ENCODE peak calls at places on chromosomes 3 and 15, in four cellular contexts. Y is testis, A is IMR-90, Z is tibial nerve. J is an unnamed sample.

GRCh38 chr3:146125946-146126345 is 35.0 kb downstream of the PLOD2 start:
- DNase-seq in Y (no peak), A (peak; percentile 94), Z (no peak), J (no peak)

GRCh38 chr3:46113608-46114007 is 86.3 kb upstream of the XCR1 start:
- DNase-seq in Y (no peak), A (no peak), Z (no peak), J (no peak)

GRCh38 chr3:14371573-14372474 is 30.6 kb upstream of the SLC6A6 start:
- DNase-seq in Y (peak; percentile 64), A (peak; percentile 31), Z (peak; percentile 46), J (peak; percentile 15)

GRCh38 chr3:73786346-73786807 is 161.6 kb upstream of the PDZRN3 start:
- DNase-seq in Y (no peak), A (peak; percentile 97), Z (peak; percentile 19), J (peak; percentile 63)

GRCh38 chr3:29822051-29822450 is 541.2 kb downstream of the RBMS3 start:
- DNase-seq in Y (no peak), A (peak; percentile 86), Z (no peak), J (no peak)

GRCh38 chr3:61707492-61707891 is 146.1 kb downstream of the PTPRG start:
- DNase-seq in Y (no peak), A (no peak), Z (no peak), J (no peak)

GRCh38 chr3:194617827-194618226 is 15.4 kb downstream of the TMEM44 start:
- DNase-seq in Y (no peak), A (peak; percentile 53), Z (no peak), J (no peak)

GRCh38 chr3:126971891-126972351 is 11.0 kb upstream of the PLXNA1 start:
- DNase-seq in Y (peak; percentile 88), A (peak; percentile 61), Z (peak; percentile 69), J (peak; percentile 41)

GRCh38 chr3:29695201-29695904 is 414.5 kb downstream of the RBMS3 start:
- DNase-seq in Y (peak; percentile 38), A (peak; percentile 86), Z (no peak), J (no peak)

GRCh38 chr15:58472821-58473581 is 41.2 kb downstream of the LIPC start:
- DNase-seq in Y (no peak), A (peak; percentile 53), Z (no peak), J (no peak)

GRCh38 chr15:90837052-90837621 is 31.3 kb upstream of the FURIN start:
- DNase-seq in Y (no peak), A (no peak), Z (no peak), J (no peak)

GRCh38 chr3:111392911-111393351 is 149.1 kb upstream of the CD96 start:
- DNase-seq in Y (no peak), A (no peak), Z (no peak), J (no peak)

GRCh38 chr15:70132148-70132547 is 34.4 kb upstream of the TLE3 start:
- DNase-seq in Y (peak; percentile 69), A (peak; percentile 36), Z (no peak), J (no peak)

GRCh38 chr15:81297580-81298575 is 26.1 kb downstream of the STARD5 start:
- DNase-seq in Y (no peak), A (no peak), Z (no peak), J (no peak)

GRCh38 chr3:184135911-184136260 is 728 bp downstream of the EIF2B5 start:
- DNase-seq in Y (no peak), A (no peak), Z (no peak), J (no peak)

GRCh38 chr3:197718904-197719303 is 17.8 kb downstream of the RUBCN start:
- DNase-seq in Y (no peak), A (peak; percentile 96), Z (no peak), J (no peak)

GRCh38 chr3:193827831-193828230 is 234.8 kb downstream of the OPA1 start:
- DNase-seq in Y (no peak), A (no peak), Z (no peak), J (no peak)

GRCh38 chr15:66255293-66255676 is 1.7 kb upstream of the MEGF11 start:
- DNase-seq in Y (no peak), A (no peak), Z (no peak), J (no peak)
- H3K27me3 ChIP-seq in Y (no peaks in the 10 kb centered on the region), A (peaks cover 83% of the 10 kb centered on the region), Z (peaks cover 95% of the 10 kb centered on the region), J (peaks cover 16% of the 10 kb centered on the region)

GRCh38 chr3:38038447-38038911 is 529 bp upstream of the DLEC1 start:
- DNase-seq in Y (no peak), A (no peak), Z (no peak), J (no peak)
- TF ChIP-seq CTCF in Y (no peak), A (no peak), Z (no peak), J (no peak)

GRCh38 chr3:132660745-132661067 is 577 bp downstream of the UBA5 start:
- DNase-seq in Y (peak; percentile 15), A (peak; percentile 28), Z (no peak), J (no peak)

GRCh38 chr3:132659370-132660055 is at the start of gene ACAD11:
- DNase-seq in Y (peak; percentile 85), A (peak; percentile 68), Z (peak; percentile 44), J (peak; percentile 37)

GRCh38 chr3:132660056-132660744 is at the start of gene UBA5:
- DNase-seq in Y (peak; percentile 73), A (peak; percentile 61), Z (peak; percentile 28), J (no peak)

GRCh38 chr3:132657869-132658747 is 1.5 kb downstream of the ACAD11 start:
- DNase-seq in Y (no peak), A (no peak), Z (no peak), J (no peak)

GRCh38 chr3:132659000-132659369 is 624 bp downstream of the ACAD11 start:
- DNase-seq in Y (peak; percentile 42), A (no peak), Z (no peak), J (no peak)
- H3K27ac ChIP-seq in Y (peak overlapping the region; percentile 89), A (peak overlapping the region; percentile 17), Z (peak overlapping the region; percentile 81), J (peak overlapping the region; percentile 96)

GRCh38 chr3:128453521-128454309 is 13.0 kb downstream of the DNAJB8 start:
- DNase-seq in Y (no peak), A (no peak), Z (no peak), J (no peak)
- H3K27me3 ChIP-seq in Y (no peaks in the 10 kb centered on the region), A (peaks cover 80% of the 10 kb centered on the region), Z (peaks cover 23% of the 10 kb centered on the region), J (no peaks in the 10 kb centered on the region)

DNA sequence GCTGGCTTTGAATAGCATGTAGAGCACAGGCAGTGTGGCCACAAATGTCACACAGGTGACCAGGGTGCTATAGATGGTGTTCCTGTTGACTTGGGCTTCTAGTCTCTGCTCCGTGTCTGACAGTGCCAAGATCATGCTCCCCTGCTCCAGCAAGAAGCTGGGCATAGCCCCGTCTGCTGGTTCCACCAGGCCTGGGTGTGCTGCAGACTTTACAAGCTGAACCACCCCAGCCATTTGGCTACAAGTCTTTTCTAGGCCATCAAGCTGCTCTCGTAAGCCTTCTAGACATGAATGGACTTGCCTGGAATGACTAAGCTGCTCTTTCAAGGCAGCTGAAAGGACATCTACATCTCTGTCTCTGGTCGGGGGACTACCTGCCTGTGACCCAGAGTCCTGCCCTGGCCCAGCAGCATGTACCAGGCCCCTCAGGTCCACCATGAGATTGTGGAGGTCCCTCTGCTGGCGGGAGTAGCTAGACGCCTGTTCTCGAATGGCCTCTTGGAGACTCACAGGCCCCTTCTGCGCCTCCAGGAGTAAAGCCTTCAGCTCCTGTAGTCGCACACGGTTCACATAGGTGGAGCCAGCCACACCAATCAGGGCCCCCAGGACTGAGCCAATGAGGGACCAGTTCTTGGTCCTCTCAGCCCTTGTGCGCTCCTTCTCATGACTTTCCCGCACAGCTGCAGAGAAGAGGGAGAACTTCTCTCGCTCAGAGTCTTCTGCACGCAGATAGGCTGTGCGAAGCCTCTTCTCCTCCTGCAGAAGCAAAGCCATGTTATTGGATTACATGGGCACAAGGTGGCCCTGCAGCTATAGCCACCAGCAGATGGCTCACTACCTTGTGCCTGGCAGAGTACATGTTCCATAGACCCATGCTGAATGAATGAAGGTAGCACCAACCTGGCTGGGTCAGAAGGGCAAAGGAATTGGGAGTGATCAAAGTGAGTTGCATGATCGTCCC is 2.8 kb upstream of the PLXNB1 start:
- DNase-seq in Y (no peak), A (peak; percentile 14), Z (no peak), J (no peak)
- TF ChIP-seq CTCF in Y (no peak), A (peak; percentile 16), Z (no peak), J (no peak)

GRCh38 chr15:96358795-96359190 is 28.3 kb downstream of the NR2F2 start:
- DNase-seq in Y (no peak), A (no peak), Z (no peak), J (no peak)
- H3K27ac ChIP-seq in Y (no peak overlapping the region), A (no peak overlapping the region), Z (peak overlapping the region; percentile 97), J (no peak overlapping the region)

GRCh38 chr15:100728371-100729201 is 126.2 kb downstream of the ASB7 start:
- DNase-seq in Y (no peak), A (no peak), Z (no peak), J (no peak)
- H3K27me3 ChIP-seq in Y (no peaks in the 10 kb centered on the region), A (no peaks in the 10 kb centered on the region), Z (no peaks in the 10 kb centered on the region), J (no peaks in the 10 kb centered on the region)

DNA sequence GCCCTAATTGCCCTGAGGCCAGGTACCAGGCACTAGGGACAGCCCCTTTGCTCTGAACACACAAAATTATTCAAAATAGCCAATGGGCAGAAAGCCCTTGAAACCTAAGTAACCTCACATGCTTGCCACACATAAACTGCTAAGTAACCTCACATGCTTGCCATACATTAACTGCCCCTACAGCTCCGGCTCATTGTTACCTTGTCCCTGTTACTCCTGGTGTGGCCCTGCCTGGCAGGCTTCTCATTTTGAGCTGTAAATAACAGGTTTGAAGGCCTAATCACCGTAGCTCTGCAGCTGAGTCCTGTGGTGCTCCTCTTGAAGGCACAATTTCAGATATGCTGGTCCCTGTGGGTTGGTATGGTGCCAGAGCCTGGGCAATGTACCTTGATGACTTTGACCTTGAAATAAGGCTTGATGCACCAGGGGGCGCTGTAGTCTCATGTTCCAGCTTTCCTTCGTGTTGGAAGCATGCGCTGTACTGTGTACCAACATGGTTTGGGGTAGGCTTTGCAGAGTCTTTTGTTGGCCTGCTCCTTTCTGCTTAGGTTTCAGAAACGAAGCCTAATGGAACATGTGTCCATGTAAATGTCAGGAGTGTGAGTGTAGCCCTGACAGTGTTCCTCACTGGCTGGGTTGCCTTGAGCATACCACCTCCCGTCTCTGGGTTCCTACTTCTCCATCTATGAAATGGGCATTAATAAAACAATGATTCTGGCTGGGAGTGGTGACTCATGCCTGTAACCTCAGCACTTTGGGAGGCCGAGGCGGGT is 3.8 kb upstream of the CCR4 start:
- DNase-seq in Y (peak; percentile 90), A (peak; percentile 75), Z (peak; percentile 58), J (peak; percentile 47)
- TF ChIP-seq CTCF in Y (peak; percentile 76), A (peak; percentile 78), Z (peak; percentile 32), J (peak; percentile 65)

GRCh38 chr15:66908503-66909095 is 156.8 kb upstream of the SMAD3 start:
- DNase-seq in Y (no peak), A (peak; percentile 30), Z (no peak), J (no peak)
- H3K27ac ChIP-seq in Y (no peak overlapping the region), A (peak overlapping the region; percentile 79), Z (no peak overlapping the region), J (peak overlapping the region; percentile 78)

J was measured in thoracic aorta.